ENCODE peak calls at places on chromosomes 6 and 20, in ten cellular contexts. One of them, this sample, is unnamed.

GRCh38 chr6:26336355-26337198 is 28.4 kb upstream of the BTN3A2 start:
- DNase-seq in stimulated activated naive B cell treated with anti-CD40 and anti-IgM and Interleukin-4, amounts not matched to agents 10 μg/mL and 1 μg/mL and 100 μg/mL, for 72 hours: no peak
- DNase-seq in retina: no peak
- DNase-seq in osteocyte: no peak
- DNase-seq in T47D: no peak
- DNase-seq in GM12865: no peak
- DNase-seq in G401: no peak
- DNase-seq in stimulated activated CD8-positive, alpha-beta memory T cell treated with anti-CD3 and anti-CD28 coated beads, Interleukin-2, amount 100 ng/mL, for 1 hour: no peak
- DNase-seq in NCI-H2171 treated with DMSO at 0.1 percent for 48 hours: no peak
- DNase-seq in NCI-H748 treated with DMSO at 0.1 percent for 48 hours: no peak
- DNase-seq in this sample: no peak

GRCh38 chr20:62754122-62754990 is 41.9 kb upstream of the MRGBP start:
- DNase-seq in stimulated activated naive B cell treated with anti-CD40 and anti-IgM and Interleukin-4, amounts not matched to agents 10 μg/mL and 1 μg/mL and 100 μg/mL, for 72 hours: no peak
- DNase-seq in osteocyte: no peak
- DNase-seq in stimulated activated CD8-positive, alpha-beta memory T cell treated with anti-CD3 and anti-CD28 coated beads, Interleukin-2, amount 100 ng/mL, for 1 hour: no peak
- DNase-seq in G401: no peak
- DNase-seq in GM12865: no peak
- DNase-seq in NCI-H2171 treated with DMSO at 0.1 percent for 48 hours: no peak
- DNase-seq in T47D: no peak
- DNase-seq in NCI-H748 treated with DMSO at 0.1 percent for 48 hours: no peak
- DNase-seq in retina: no peak
- DNase-seq in this sample: no peak

GRCh38 chr6:142853244-142854180 is 91.5 kb downstream of the HIVEP2 start:
- DNase-seq in G401: no peak
- DNase-seq in stimulated activated naive B cell treated with anti-CD40 and anti-IgM and Interleukin-4, amounts not matched to agents 10 μg/mL and 1 μg/mL and 100 μg/mL, for 72 hours: no peak
- DNase-seq in stimulated activated CD8-positive, alpha-beta memory T cell treated with anti-CD3 and anti-CD28 coated beads, Interleukin-2, amount 100 ng/mL, for 1 hour: no peak
- DNase-seq in T47D: peak
- DNase-seq in osteocyte: no peak
- DNase-seq in NCI-H748 treated with DMSO at 0.1 percent for 48 hours: no peak
- DNase-seq in retina: no peak
- DNase-seq in NCI-H2171 treated with DMSO at 0.1 percent for 48 hours: no peak
- DNase-seq in GM12865: peak
- DNase-seq in this sample: no peak

GRCh38 chr6:163745566-163746400 is 331.3 kb downstream of the QKI start:
- DNase-seq in stimulated activated naive B cell treated with anti-CD40 and anti-IgM and Interleukin-4, amounts not matched to agents 10 μg/mL and 1 μg/mL and 100 μg/mL, for 72 hours: no peak
- DNase-seq in T47D: no peak
- DNase-seq in NCI-H2171 treated with DMSO at 0.1 percent for 48 hours: no peak
- DNase-seq in G401: no peak
- DNase-seq in NCI-H748 treated with DMSO at 0.1 percent for 48 hours: no peak
- DNase-seq in stimulated activated CD8-positive, alpha-beta memory T cell treated with anti-CD3 and anti-CD28 coated beads, Interleukin-2, amount 100 ng/mL, for 1 hour: no peak
- DNase-seq in retina: peak
- DNase-seq in GM12865: no peak
- DNase-seq in osteocyte: peak
- DNase-seq in this sample: no peak

GRCh38 chr6:139778113-139778512 is 403.7 kb upstream of the CITED2 start:
- DNase-seq in G401: peak
- DNase-seq in NCI-H748 treated with DMSO at 0.1 percent for 48 hours: no peak
- DNase-seq in osteocyte: no peak
- DNase-seq in GM12865: no peak
- DNase-seq in T47D: no peak
- DNase-seq in NCI-H2171 treated with DMSO at 0.1 percent for 48 hours: no peak
- DNase-seq in stimulated activated CD8-positive, alpha-beta memory T cell treated with anti-CD3 and anti-CD28 coated beads, Interleukin-2, amount 100 ng/mL, for 1 hour: no peak
- DNase-seq in retina: peak
- DNase-seq in stimulated activated naive B cell treated with anti-CD40 and anti-IgM and Interleukin-4, amounts not matched to agents 10 μg/mL and 1 μg/mL and 100 μg/mL, for 72 hours: no peak
- DNase-seq in this sample: no peak

GRCh38 chr6:21856096-21856825 is 262.7 kb downstream of the SOX4 start:
- DNase-seq in stimulated activated CD8-positive, alpha-beta memory T cell treated with anti-CD3 and anti-CD28 coated beads, Interleukin-2, amount 100 ng/mL, for 1 hour: no peak
- DNase-seq in osteocyte: no peak
- DNase-seq in T47D: no peak
- DNase-seq in NCI-H2171 treated with DMSO at 0.1 percent for 48 hours: no peak
- DNase-seq in stimulated activated naive B cell treated with anti-CD40 and anti-IgM and Interleukin-4, amounts not matched to agents 10 μg/mL and 1 μg/mL and 100 μg/mL, for 72 hours: no peak
- DNase-seq in GM12865: no peak
- DNase-seq in G401: no peak
- DNase-seq in retina: no peak
- DNase-seq in NCI-H748 treated with DMSO at 0.1 percent for 48 hours: no peak
- DNase-seq in this sample: no peak

GRCh38 chr20:46093531-46093930 is 3.8 kb upstream of the NCOA5 start:
- DNase-seq in retina: no peak
- DNase-seq in G401: no peak
- DNase-seq in osteocyte: no peak
- DNase-seq in stimulated activated CD8-positive, alpha-beta memory T cell treated with anti-CD3 and anti-CD28 coated beads, Interleukin-2, amount 100 ng/mL, for 1 hour: no peak
- DNase-seq in stimulated activated naive B cell treated with anti-CD40 and anti-IgM and Interleukin-4, amounts not matched to agents 10 μg/mL and 1 μg/mL and 100 μg/mL, for 72 hours: no peak
- DNase-seq in GM12865: peak
- DNase-seq in T47D: no peak
- DNase-seq in NCI-H748 treated with DMSO at 0.1 percent for 48 hours: no peak
- DNase-seq in NCI-H2171 treated with DMSO at 0.1 percent for 48 hours: no peak
- DNase-seq in this sample: no peak

GRCh38 chr20:8073024-8073832 is 53.7 kb upstream of the TMX4 start:
- DNase-seq in GM12865: no peak
- DNase-seq in stimulated activated CD8-positive, alpha-beta memory T cell treated with anti-CD3 and anti-CD28 coated beads, Interleukin-2, amount 100 ng/mL, for 1 hour: no peak
- DNase-seq in T47D: no peak
- DNase-seq in stimulated activated naive B cell treated with anti-CD40 and anti-IgM and Interleukin-4, amounts not matched to agents 10 μg/mL and 1 μg/mL and 100 μg/mL, for 72 hours: no peak
- DNase-seq in G401: no peak
- DNase-seq in osteocyte: no peak
- DNase-seq in NCI-H748 treated with DMSO at 0.1 percent for 48 hours: no peak
- DNase-seq in NCI-H2171 treated with DMSO at 0.1 percent for 48 hours: no peak
- DNase-seq in retina: no peak
- DNase-seq in this sample: no peak

GRCh38 chr6:28943557-28944411 is 20.0 kb upstream of the TRIM27 start:
- DNase-seq in GM12865: peak
- DNase-seq in NCI-H748 treated with DMSO at 0.1 percent for 48 hours: peak
- DNase-seq in retina: peak
- DNase-seq in stimulated activated naive B cell treated with anti-CD40 and anti-IgM and Interleukin-4, amounts not matched to agents 10 μg/mL and 1 μg/mL and 100 μg/mL, for 72 hours: peak
- DNase-seq in NCI-H2171 treated with DMSO at 0.1 percent for 48 hours: peak
- DNase-seq in G401: peak
- DNase-seq in osteocyte: no peak
- DNase-seq in T47D: peak
- DNase-seq in stimulated activated CD8-positive, alpha-beta memory T cell treated with anti-CD3 and anti-CD28 coated beads, Interleukin-2, amount 100 ng/mL, for 1 hour: no peak
- DNase-seq in this sample: peak

GRCh38 chr6:26243132-26243531 is 121.9 kb upstream of the BTN3A2 start:
- DNase-seq in NCI-H2171 treated with DMSO at 0.1 percent for 48 hours: no peak
- DNase-seq in T47D: no peak
- DNase-seq in G401: no peak
- DNase-seq in stimulated activated CD8-positive, alpha-beta memory T cell treated with anti-CD3 and anti-CD28 coated beads, Interleukin-2, amount 100 ng/mL, for 1 hour: no peak
- DNase-seq in NCI-H748 treated with DMSO at 0.1 percent for 48 hours: no peak
- DNase-seq in GM12865: no peak
- DNase-seq in osteocyte: no peak
- DNase-seq in retina: no peak
- DNase-seq in stimulated activated naive B cell treated with anti-CD40 and anti-IgM and Interleukin-4, amounts not matched to agents 10 μg/mL and 1 μg/mL and 100 μg/mL, for 72 hours: no peak
- DNase-seq in this sample: no peak

GRCh38 chr6:39209360-39209811 is 19.9 kb downstream of the KCNK5 start:
- DNase-seq in NCI-H2171 treated with DMSO at 0.1 percent for 48 hours: no peak
- DNase-seq in stimulated activated naive B cell treated with anti-CD40 and anti-IgM and Interleukin-4, amounts not matched to agents 10 μg/mL and 1 μg/mL and 100 μg/mL, for 72 hours: no peak
- DNase-seq in G401: no peak
- DNase-seq in T47D: no peak
- DNase-seq in osteocyte: no peak
- DNase-seq in GM12865: no peak
- DNase-seq in NCI-H748 treated with DMSO at 0.1 percent for 48 hours: no peak
- DNase-seq in retina: no peak
- DNase-seq in stimulated activated CD8-positive, alpha-beta memory T cell treated with anti-CD3 and anti-CD28 coated beads, Interleukin-2, amount 100 ng/mL, for 1 hour: no peak
- DNase-seq in this sample: no peak

GRCh38 chr6:83758533-83758932 is 49.6 kb upstream of the SNAP91 start:
- DNase-seq in T47D: no peak
- DNase-seq in NCI-H748 treated with DMSO at 0.1 percent for 48 hours: no peak
- DNase-seq in NCI-H2171 treated with DMSO at 0.1 percent for 48 hours: peak
- DNase-seq in retina: no peak
- DNase-seq in GM12865: no peak
- DNase-seq in stimulated activated naive B cell treated with anti-CD40 and anti-IgM and Interleukin-4, amounts not matched to agents 10 μg/mL and 1 μg/mL and 100 μg/mL, for 72 hours: no peak
- DNase-seq in stimulated activated CD8-positive, alpha-beta memory T cell treated with anti-CD3 and anti-CD28 coated beads, Interleukin-2, amount 100 ng/mL, for 1 hour: no peak
- DNase-seq in G401: peak
- DNase-seq in osteocyte: no peak
- DNase-seq in this sample: no peak

GRCh38 chr20:50366270-50367103 is 143.7 kb upstream of the PTPN1 start:
- DNase-seq in osteocyte: no peak
- DNase-seq in retina: no peak
- DNase-seq in NCI-H748 treated with DMSO at 0.1 percent for 48 hours: peak
- DNase-seq in G401: peak
- DNase-seq in stimulated activated naive B cell treated with anti-CD40 and anti-IgM and Interleukin-4, amounts not matched to agents 10 μg/mL and 1 μg/mL and 100 μg/mL, for 72 hours: no peak
- DNase-seq in stimulated activated CD8-positive, alpha-beta memory T cell treated with anti-CD3 and anti-CD28 coated beads, Interleukin-2, amount 100 ng/mL, for 1 hour: no peak
- DNase-seq in GM12865: no peak
- DNase-seq in NCI-H2171 treated with DMSO at 0.1 percent for 48 hours: peak
- DNase-seq in T47D: peak
- DNase-seq in this sample: no peak

GRCh38 chr6:54264581-54265272 is 43.5 kb upstream of the TINAG start:
- DNase-seq in NCI-H748 treated with DMSO at 0.1 percent for 48 hours: no peak
- DNase-seq in T47D: no peak
- DNase-seq in stimulated activated CD8-positive, alpha-beta memory T cell treated with anti-CD3 and anti-CD28 coated beads, Interleukin-2, amount 100 ng/mL, for 1 hour: no peak
- DNase-seq in osteocyte: no peak
- DNase-seq in retina: no peak
- DNase-seq in stimulated activated naive B cell treated with anti-CD40 and anti-IgM and Interleukin-4, amounts not matched to agents 10 μg/mL and 1 μg/mL and 100 μg/mL, for 72 hours: no peak
- DNase-seq in G401: no peak
- DNase-seq in GM12865: no peak
- DNase-seq in NCI-H2171 treated with DMSO at 0.1 percent for 48 hours: no peak
- DNase-seq in this sample: no peak

GRCh38 chr6:157689875-157690274 is 133.2 kb upstream of the SNX9 start:
- DNase-seq in G401: no peak
- DNase-seq in osteocyte: no peak
- DNase-seq in retina: no peak
- DNase-seq in NCI-H748 treated with DMSO at 0.1 percent for 48 hours: no peak
- DNase-seq in GM12865: no peak
- DNase-seq in stimulated activated CD8-positive, alpha-beta memory T cell treated with anti-CD3 and anti-CD28 coated beads, Interleukin-2, amount 100 ng/mL, for 1 hour: no peak
- DNase-seq in stimulated activated naive B cell treated with anti-CD40 and anti-IgM and Interleukin-4, amounts not matched to agents 10 μg/mL and 1 μg/mL and 100 μg/mL, for 72 hours: no peak
- DNase-seq in NCI-H2171 treated with DMSO at 0.1 percent for 48 hours: no peak
- DNase-seq in T47D: no peak
- DNase-seq in this sample: no peak

GRCh38 chr6:5278047-5278446 is 16.7 kb downstream of the FARS2 start:
- DNase-seq in stimulated activated naive B cell treated with anti-CD40 and anti-IgM and Interleukin-4, amounts not matched to agents 10 μg/mL and 1 μg/mL and 100 μg/mL, for 72 hours: no peak
- DNase-seq in G401: no peak
- DNase-seq in retina: no peak
- DNase-seq in stimulated activated CD8-positive, alpha-beta memory T cell treated with anti-CD3 and anti-CD28 coated beads, Interleukin-2, amount 100 ng/mL, for 1 hour: no peak
- DNase-seq in T47D: no peak
- DNase-seq in GM12865: peak
- DNase-seq in osteocyte: no peak
- DNase-seq in NCI-H2171 treated with DMSO at 0.1 percent for 48 hours: no peak
- DNase-seq in NCI-H748 treated with DMSO at 0.1 percent for 48 hours: no peak
- DNase-seq in this sample: no peak

This sample was measured in GM13977.